ENCODE peak calls at places on chromosomes 7 and 10, in eight cellular contexts. One of them, this sample, is unnamed.

GRCh38 chr10:97743169-97743945 is 6.4 kb downstream of the ZFYVE27 start:
- DNase-seq in brain microvascular endothelial cell: no peak
- DNase-seq in AG10803: no peak
- DNase-seq in suprapubic skin: no peak
- DNase-seq in testis: no peak
- DNase-seq in coronary artery: no peak
- DNase-seq in HCT116: no peak
- DNase-seq in CD8-positive, alpha-beta T cell: no peak
- DNase-seq in this sample: no peak

GRCh38 chr7:31315758-31316157 is 24.8 kb downstream of the NEUROD6 start:
- DNase-seq in suprapubic skin: no peak
- DNase-seq in brain microvascular endothelial cell: no peak
- DNase-seq in AG10803: no peak
- DNase-seq in HCT116: no peak
- DNase-seq in testis: no peak
- DNase-seq in coronary artery: no peak
- DNase-seq in CD8-positive, alpha-beta T cell: no peak
- DNase-seq in this sample: no peak

GRCh38 chr10:129627442-129627841 is 160.4 kb downstream of the MGMT start:
- DNase-seq in suprapubic skin: no peak
- DNase-seq in AG10803: no peak
- DNase-seq in coronary artery: no peak
- DNase-seq in testis: no peak
- DNase-seq in CD8-positive, alpha-beta T cell: no peak
- DNase-seq in brain microvascular endothelial cell: no peak
- DNase-seq in HCT116: no peak
- DNase-seq in this sample: no peak

GRCh38 chr10:121171825-121172224 is 320.7 kb downstream of the WDR11 start:
- DNase-seq in coronary artery: no peak
- DNase-seq in suprapubic skin: no peak
- DNase-seq in HCT116: no peak
- DNase-seq in testis: no peak
- DNase-seq in CD8-positive, alpha-beta T cell: no peak
- DNase-seq in AG10803: no peak
- DNase-seq in brain microvascular endothelial cell: no peak
- DNase-seq in this sample: no peak

GRCh38 chr7:48298779-48299178 is 127.5 kb downstream of the ABCA13 start:
- DNase-seq in brain microvascular endothelial cell: peak
- DNase-seq in CD8-positive, alpha-beta T cell: no peak
- DNase-seq in suprapubic skin: no peak
- DNase-seq in AG10803: peak
- DNase-seq in HCT116: no peak
- DNase-seq in testis: no peak
- DNase-seq in coronary artery: no peak
- DNase-seq in this sample: no peak

GRCh38 chr7:99392659-99393362 is 15.6 kb downstream of the PDAP1 start:
- DNase-seq in suprapubic skin: peak
- DNase-seq in AG10803: peak
- DNase-seq in testis: peak
- DNase-seq in coronary artery: no peak
- DNase-seq in HCT116: no peak
- DNase-seq in brain microvascular endothelial cell: no peak
- DNase-seq in CD8-positive, alpha-beta T cell: peak
- DNase-seq in this sample: peak

GRCh38 chr10:120042705-120043104 is 150.2 kb downstream of the SEC23IP start:
- DNase-seq in brain microvascular endothelial cell: no peak
- DNase-seq in HCT116: no peak
- DNase-seq in testis: no peak
- DNase-seq in coronary artery: no peak
- DNase-seq in AG10803: no peak
- DNase-seq in CD8-positive, alpha-beta T cell: no peak
- DNase-seq in suprapubic skin: no peak
- DNase-seq in this sample: no peak

GRCh38 chr7:138091073-138091472 is 14.8 kb downstream of the AKR1D1 start:
- DNase-seq in coronary artery: no peak
- DNase-seq in CD8-positive, alpha-beta T cell: no peak
- DNase-seq in brain microvascular endothelial cell: no peak
- DNase-seq in suprapubic skin: no peak
- DNase-seq in testis: no peak
- DNase-seq in AG10803: no peak
- DNase-seq in HCT116: no peak
- DNase-seq in this sample: no peak

GRCh38 chr10:124032982-124033886 is 60.2 kb downstream of the CHST15 start:
- DNase-seq in testis: peak
- DNase-seq in CD8-positive, alpha-beta T cell: no peak
- DNase-seq in brain microvascular endothelial cell: peak
- DNase-seq in suprapubic skin: no peak
- DNase-seq in HCT116: no peak
- DNase-seq in coronary artery: no peak
- DNase-seq in AG10803: peak
- DNase-seq in this sample: no peak

GRCh38 chr10:34580643-34581042 is 234.5 kb downstream of the PARD3 start:
- DNase-seq in testis: no peak
- DNase-seq in brain microvascular endothelial cell: peak
- DNase-seq in suprapubic skin: no peak
- DNase-seq in coronary artery: no peak
- DNase-seq in AG10803: peak
- DNase-seq in HCT116: no peak
- DNase-seq in CD8-positive, alpha-beta T cell: no peak
- DNase-seq in this sample: peak

GRCh38 chr7:74025146-74025545 is 2.8 kb upstream of the ELN start:
- DNase-seq in coronary artery: no peak
- DNase-seq in HCT116: no peak
- DNase-seq in testis: no peak
- DNase-seq in CD8-positive, alpha-beta T cell: no peak
- DNase-seq in AG10803: no peak
- DNase-seq in suprapubic skin: no peak
- DNase-seq in brain microvascular endothelial cell: no peak
- DNase-seq in this sample: no peak

GRCh38 chr7:150415161-150416160 is 35.0 kb upstream of the GIMAP8 start:
- DNase-seq in HCT116: no peak
- DNase-seq in brain microvascular endothelial cell: no peak
- DNase-seq in suprapubic skin: peak
- DNase-seq in testis: no peak
- DNase-seq in coronary artery: peak
- DNase-seq in AG10803: no peak
- DNase-seq in CD8-positive, alpha-beta T cell: peak
- DNase-seq in this sample: no peak

GRCh38 chr7:90613088-90613498 is 17.0 kb downstream of the CDK14 start:
- DNase-seq in CD8-positive, alpha-beta T cell: no peak
- DNase-seq in coronary artery: no peak
- DNase-seq in brain microvascular endothelial cell: no peak
- DNase-seq in AG10803: peak
- DNase-seq in HCT116: no peak
- DNase-seq in suprapubic skin: no peak
- DNase-seq in testis: no peak
- DNase-seq in this sample: no peak

GRCh38 chr10:78900715-78901430 is 167.9 kb upstream of the ZMIZ1 start:
- DNase-seq in HCT116: no peak
- DNase-seq in suprapubic skin: peak
- DNase-seq in testis: no peak
- DNase-seq in CD8-positive, alpha-beta T cell: peak
- DNase-seq in coronary artery: peak
- DNase-seq in AG10803: no peak
- DNase-seq in brain microvascular endothelial cell: no peak
- DNase-seq in this sample: no peak

GRCh38 chr7:158345731-158346130 is 241.9 kb downstream of the PTPRN2 start:
- DNase-seq in AG10803: no peak
- DNase-seq in suprapubic skin: no peak
- DNase-seq in testis: peak
- DNase-seq in HCT116: no peak
- DNase-seq in coronary artery: no peak
- DNase-seq in brain microvascular endothelial cell: no peak
- DNase-seq in CD8-positive, alpha-beta T cell: peak
- DNase-seq in this sample: no peak

GRCh38 chr10:117460846-117461765 is 81.4 kb upstream of the EMX2 start:
- DNase-seq in HCT116: no peak
- DNase-seq in testis: no peak
- DNase-seq in coronary artery: no peak
- DNase-seq in brain microvascular endothelial cell: no peak
- DNase-seq in CD8-positive, alpha-beta T cell: no peak
- DNase-seq in AG10803: peak
- DNase-seq in suprapubic skin: no peak
- DNase-seq in this sample: no peak

GRCh38 chr10:71767420-71768035 is 5.8 kb downstream of the VSIR start:
- DNase-seq in HCT116: no peak
- DNase-seq in suprapubic skin: no peak
- DNase-seq in testis: peak
- DNase-seq in CD8-positive, alpha-beta T cell: no peak
- DNase-seq in AG10803: peak
- DNase-seq in brain microvascular endothelial cell: peak
- DNase-seq in coronary artery: no peak
- DNase-seq in this sample: no peak

GRCh38 chr10:64648915-64649314 is 1127.7 kb downstream of the REEP3 start:
- DNase-seq in brain microvascular endothelial cell: no peak
- DNase-seq in coronary artery: no peak
- DNase-seq in AG10803: no peak
- DNase-seq in suprapubic skin: no peak
- DNase-seq in testis: peak
- DNase-seq in HCT116: peak
- DNase-seq in CD8-positive, alpha-beta T cell: no peak
- DNase-seq in this sample: no peak

GRCh38 chr10:60998932-60999331 is 54.9 kb upstream of the RHOBTB1 start:
- DNase-seq in CD8-positive, alpha-beta T cell: no peak
- DNase-seq in coronary artery: no peak
- DNase-seq in testis: no peak
- DNase-seq in suprapubic skin: no peak
- DNase-seq in HCT116: no peak
- DNase-seq in AG10803: no peak
- DNase-seq in brain microvascular endothelial cell: no peak
- DNase-seq in this sample: no peak

GRCh38 chr10:97759157-97759980 is 12.4 kb downstream of the SFRP5 start:
- DNase-seq in AG10803: peak
- DNase-seq in CD8-positive, alpha-beta T cell: peak
- DNase-seq in testis: peak
- DNase-seq in HCT116: peak
- DNase-seq in suprapubic skin: no peak
- DNase-seq in brain microvascular endothelial cell: peak
- DNase-seq in coronary artery: no peak
- DNase-seq in this sample: no peak

GRCh38 chr10:62873866-62874265 is 57.7 kb upstream of the EGR2 start:
- DNase-seq in HCT116: no peak
- DNase-seq in AG10803: no peak
- DNase-seq in brain microvascular endothelial cell: no peak
- DNase-seq in CD8-positive, alpha-beta T cell: no peak
- DNase-seq in testis: no peak
- DNase-seq in suprapubic skin: no peak
- DNase-seq in coronary artery: no peak
- DNase-seq in this sample: no peak

GRCh38 chr7:55192718-55193117 is 172.4 kb upstream of the LANCL2 start:
- DNase-seq in suprapubic skin: no peak
- DNase-seq in testis: no peak
- DNase-seq in HCT116: no peak
- DNase-seq in CD8-positive, alpha-beta T cell: no peak
- DNase-seq in coronary artery: no peak
- DNase-seq in brain microvascular endothelial cell: peak
- DNase-seq in AG10803: peak
- DNase-seq in this sample: no peak

GRCh38 chr7:70498232-70498631 is 633.7 kb upstream of the GALNT17 start:
- DNase-seq in coronary artery: no peak
- DNase-seq in brain microvascular endothelial cell: no peak
- DNase-seq in CD8-positive, alpha-beta T cell: no peak
- DNase-seq in HCT116: no peak
- DNase-seq in AG10803: no peak
- DNase-seq in suprapubic skin: no peak
- DNase-seq in testis: no peak
- DNase-seq in this sample: no peak

GRCh38 chr10:80158598-80159127 is 26.1 kb downstream of the PLAC9 start:
- DNase-seq in CD8-positive, alpha-beta T cell: no peak
- DNase-seq in testis: peak
- DNase-seq in AG10803: peak
- DNase-seq in coronary artery: peak
- DNase-seq in suprapubic skin: no peak
- DNase-seq in brain microvascular endothelial cell: peak
- DNase-seq in HCT116: peak
- DNase-seq in this sample: no peak

DNA sequence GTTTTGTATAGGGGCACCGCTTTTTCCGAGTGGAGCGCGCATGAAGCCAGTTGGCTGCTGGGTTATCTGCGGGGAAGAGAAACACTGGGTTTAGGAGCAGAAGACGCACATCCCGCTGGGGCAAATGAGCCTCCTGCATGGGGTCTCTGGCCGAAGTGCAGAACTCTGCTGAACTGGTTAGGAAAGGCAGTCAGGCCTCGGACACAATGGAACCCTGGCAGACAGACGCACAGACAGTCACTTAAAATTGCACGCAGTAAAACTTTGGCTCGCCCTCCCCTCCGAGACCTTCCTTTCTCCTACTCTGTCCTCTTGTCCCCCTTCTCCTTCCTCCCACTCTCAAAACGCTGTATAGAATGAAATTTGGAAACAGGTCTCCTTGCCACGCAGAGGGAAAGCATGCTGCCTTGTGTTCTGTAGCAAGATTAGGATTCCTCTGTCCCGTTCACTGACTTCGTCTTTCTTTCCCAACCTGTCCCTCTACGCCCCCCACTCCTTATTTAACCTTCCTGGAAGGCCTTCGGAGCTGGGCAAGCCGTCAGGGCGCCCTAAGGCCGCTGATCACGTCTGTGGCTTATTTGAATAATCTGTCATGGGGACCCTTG is 1.5 kb downstream of the HOXA9 start:
- DNase-seq in suprapubic skin: no peak
- DNase-seq in AG10803: no peak
- DNase-seq in HCT116: no peak
- DNase-seq in testis: no peak
- DNase-seq in coronary artery: no peak
- DNase-seq in CD8-positive, alpha-beta T cell: no peak
- DNase-seq in brain microvascular endothelial cell: no peak
- DNase-seq in this sample: no peak
- H3K4me3 ChIP-seq in suprapubic skin: peak
- H3K4me3 ChIP-seq in AG10803: peak
- H3K4me3 ChIP-seq in HCT116: peak
- H3K4me3 ChIP-seq in testis: no peak
- H3K4me3 ChIP-seq in coronary artery: peak
- H3K4me3 ChIP-seq in CD8-positive, alpha-beta T cell: no peak
- H3K4me3 ChIP-seq in brain microvascular endothelial cell: no peak
- H3K4me3 ChIP-seq in this sample: no peak

GRCh38 chr7:20785211-20786048 is 1.3 kb downstream of the SP8 start:
- DNase-seq in suprapubic skin: no peak
- DNase-seq in coronary artery: no peak
- DNase-seq in HCT116: no peak
- DNase-seq in testis: no peak
- DNase-seq in AG10803: no peak
- DNase-seq in brain microvascular endothelial cell: no peak
- DNase-seq in CD8-positive, alpha-beta T cell: no peak
- DNase-seq in this sample: no peak
- H3K4me3 ChIP-seq in suprapubic skin: peak
- H3K4me3 ChIP-seq in coronary artery: peak
- H3K4me3 ChIP-seq in HCT116: no peak
- H3K4me3 ChIP-seq in testis: peak
- H3K4me3 ChIP-seq in AG10803: peak
- H3K4me3 ChIP-seq in brain microvascular endothelial cell: no peak
- H3K4me3 ChIP-seq in CD8-positive, alpha-beta T cell: no peak
- H3K4me3 ChIP-seq in this sample: peak

GRCh38 chr10:3538850-3539531 is 246.0 kb downstream of the KLF6 start:
- DNase-seq in coronary artery: no peak
- DNase-seq in brain microvascular endothelial cell: peak
- DNase-seq in HCT116: no peak
- DNase-seq in AG10803: peak
- DNase-seq in testis: no peak
- DNase-seq in suprapubic skin: no peak
- DNase-seq in CD8-positive, alpha-beta T cell: no peak
- DNase-seq in this sample: peak
- H3K4me3 ChIP-seq in coronary artery: peak
- H3K4me3 ChIP-seq in brain microvascular endothelial cell: no peak
- H3K4me3 ChIP-seq in HCT116: no peak
- H3K4me3 ChIP-seq in AG10803: peak
- H3K4me3 ChIP-seq in testis: no peak
- H3K4me3 ChIP-seq in suprapubic skin: no peak
- H3K4me3 ChIP-seq in CD8-positive, alpha-beta T cell: no peak
- H3K4me3 ChIP-seq in this sample: no peak

GRCh38 chr7:7772385-7772784 is 54.0 kb upstream of the RPA3 start:
- DNase-seq in testis: no peak
- DNase-seq in brain microvascular endothelial cell: no peak
- DNase-seq in CD8-positive, alpha-beta T cell: no peak
- DNase-seq in coronary artery: no peak
- DNase-seq in AG10803: no peak
- DNase-seq in HCT116: no peak
- DNase-seq in suprapubic skin: no peak
- DNase-seq in this sample: no peak
- H3K4me3 ChIP-seq in testis: no peak
- H3K4me3 ChIP-seq in brain microvascular endothelial cell: peak
- H3K4me3 ChIP-seq in CD8-positive, alpha-beta T cell: no peak
- H3K4me3 ChIP-seq in coronary artery: no peak
- H3K4me3 ChIP-seq in AG10803: no peak
- H3K4me3 ChIP-seq in HCT116: no peak
- H3K4me3 ChIP-seq in suprapubic skin: peak
- H3K4me3 ChIP-seq in this sample: no peak